ENCODE peak calls at places on chromosomes 13 and 19, in four cellular contexts. One of them, this sample, is unnamed.

GRCh38 chr19:27765912-27766725 is 1446.8 kb downstream of the UQCRFS1 start:
- DNase-seq in H1: no peak
- DNase-seq in SK-N-SH: no peak
- DNase-seq in HepG2: no peak
- DNase-seq in this sample: no peak

GRCh38 chr13:49810825-49811526 is 18.5 kb upstream of the KPNA3 start:
- DNase-seq in H1: no peak
- DNase-seq in SK-N-SH: no peak
- DNase-seq in HepG2: peak
- DNase-seq in this sample: no peak

GRCh38 chr13:109787135-109787954 is 962 bp upstream of the IRS2 start:
- DNase-seq in H1: no peak
- DNase-seq in SK-N-SH: peak
- DNase-seq in HepG2: no peak
- DNase-seq in this sample: no peak

GRCh38 chr19:14674764-14675163 is at the start of gene ADGRE3:
- DNase-seq in H1: no peak
- DNase-seq in SK-N-SH: no peak
- DNase-seq in HepG2: no peak
- DNase-seq in this sample: no peak

GRCh38 chr19:46824887-46825730 is 25.5 kb downstream of the AP2S1 start:
- DNase-seq in H1: no peak
- DNase-seq in SK-N-SH: no peak
- DNase-seq in HepG2: no peak
- DNase-seq in this sample: no peak

GRCh38 chr19:11197291-11198174 is at the start of gene KANK2:
- DNase-seq in H1: peak
- DNase-seq in SK-N-SH: peak
- DNase-seq in HepG2: peak
- DNase-seq in this sample: peak

GRCh38 chr19:55590621-55591020 is 8.7 kb downstream of the FIZ1 start:
- DNase-seq in H1: no peak
- DNase-seq in SK-N-SH: no peak
- DNase-seq in HepG2: no peak
- DNase-seq in this sample: no peak

GRCh38 chr13:57633950-57634828 is 2.6 kb downstream of the PCDH17 start:
- DNase-seq in H1: no peak
- DNase-seq in SK-N-SH: peak
- DNase-seq in HepG2: no peak
- DNase-seq in this sample: no peak

GRCh38 chr19:45615795-45616708 is 14.0 kb upstream of the GPR4 start:
- DNase-seq in H1: peak
- DNase-seq in SK-N-SH: peak
- DNase-seq in HepG2: peak
- DNase-seq in this sample: peak

GRCh38 chr13:106680796-106681482 is 113.0 kb upstream of the ARGLU1 start:
- DNase-seq in H1: peak
- DNase-seq in SK-N-SH: no peak
- DNase-seq in HepG2: no peak
- DNase-seq in this sample: no peak

GRCh38 chr19:55116232-55117062 is 990 bp downstream of the PPP1R12C start:
- DNase-seq in H1: no peak
- DNase-seq in SK-N-SH: peak
- DNase-seq in HepG2: peak
- DNase-seq in this sample: no peak

GRCh38 chr13:34156841-34157365 is 339.0 kb downstream of the RFC3 start:
- DNase-seq in H1: peak
- DNase-seq in SK-N-SH: no peak
- DNase-seq in HepG2: peak
- DNase-seq in this sample: peak

GRCh38 chr19:17749912-17750317 is 1.4 kb upstream of the FCHO1 start:
- DNase-seq in H1: no peak
- DNase-seq in SK-N-SH: no peak
- DNase-seq in HepG2: no peak
- DNase-seq in this sample: no peak

GRCh38 chr19:1017115-1017905 is 3.6 kb downstream of the TMEM259 start:
- DNase-seq in H1: no peak
- DNase-seq in SK-N-SH: no peak
- DNase-seq in HepG2: no peak
- DNase-seq in this sample: no peak

GRCh38 chr19:10152100-10152499 is 32.4 kb upstream of the EIF3G start:
- DNase-seq in H1: no peak
- DNase-seq in SK-N-SH: no peak
- DNase-seq in HepG2: no peak
- DNase-seq in this sample: no peak

GRCh38 chr13:20814224-20814910 is 40.6 kb upstream of the EEF1AKMT1 start:
- DNase-seq in H1: no peak
- DNase-seq in SK-N-SH: peak
- DNase-seq in HepG2: no peak
- DNase-seq in this sample: no peak

GRCh38 chr13:45242070-45242469 is 41.2 kb upstream of the KCTD4 start:
- DNase-seq in H1: no peak
- DNase-seq in SK-N-SH: peak
- DNase-seq in HepG2: no peak
- DNase-seq in this sample: no peak

GRCh38 chr19:38706792-38707511 is 37.3 kb downstream of the CAPN12 start:
- DNase-seq in H1: no peak
- DNase-seq in SK-N-SH: no peak
- DNase-seq in HepG2: no peak
- DNase-seq in this sample: no peak

DNA sequence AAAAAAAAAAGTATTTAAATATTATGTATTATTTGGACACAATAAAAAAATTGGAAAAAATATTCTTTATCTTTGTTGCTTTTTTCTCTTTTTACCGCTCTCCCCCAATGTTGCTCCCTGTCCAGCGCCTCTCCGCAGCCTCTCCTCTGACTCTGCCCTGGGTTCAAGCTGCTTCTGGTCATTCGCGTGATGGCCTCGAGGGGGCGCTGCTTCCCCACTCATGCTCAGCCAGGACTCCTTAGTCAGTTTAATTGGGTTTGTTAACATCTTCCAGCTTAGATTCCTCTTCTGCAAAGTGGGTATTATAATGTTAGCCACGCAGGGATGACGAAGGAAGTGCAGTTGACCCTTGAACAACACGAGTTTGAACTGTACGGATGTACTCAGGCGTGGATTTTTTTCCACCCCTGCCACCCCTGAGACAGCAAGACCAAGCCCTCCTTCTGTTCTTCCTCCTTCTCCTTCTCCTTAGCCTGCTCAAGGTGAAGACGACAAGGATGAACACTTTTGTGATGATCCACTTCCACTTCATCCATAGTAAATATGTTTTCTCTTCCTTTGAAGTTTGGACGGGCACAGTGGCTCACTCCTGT is 4.8 kb upstream of the NWD1 start:
- DNase-seq in H1: peak
- DNase-seq in SK-N-SH: peak
- DNase-seq in HepG2: peak
- DNase-seq in this sample: peak
- TF ChIP-seq TCF12 in H1: no peak
- TF ChIP-seq TCF12 in SK-N-SH: no peak
- TF ChIP-seq TCF12 in HepG2: no peak
- TF ChIP-seq TCF12 in this sample: no peak

GRCh38 chr13:97911311-97912138 is 42.0 kb upstream of the IPO5 start:
- DNase-seq in H1: no peak
- DNase-seq in SK-N-SH: peak
- DNase-seq in HepG2: peak
- DNase-seq in this sample: no peak
- TF ChIP-seq TCF12 in H1: no peak
- TF ChIP-seq TCF12 in SK-N-SH: no peak
- TF ChIP-seq TCF12 in HepG2: no peak
- TF ChIP-seq TCF12 in this sample: no peak

GRCh38 chr13:31050486-31051400 is 111.0 kb downstream of the HSPH1 start:
- DNase-seq in H1: no peak
- DNase-seq in SK-N-SH: peak
- DNase-seq in HepG2: no peak
- DNase-seq in this sample: no peak

GRCh38 chr13:31049083-31049482 is 112.6 kb downstream of the HSPH1 start:
- DNase-seq in H1: no peak
- DNase-seq in SK-N-SH: no peak
- DNase-seq in HepG2: no peak
- DNase-seq in this sample: no peak

GRCh38 chr13:31048521-31048920 is 113.2 kb downstream of the HSPH1 start:
- DNase-seq in H1: no peak
- DNase-seq in SK-N-SH: no peak
- DNase-seq in HepG2: no peak
- DNase-seq in this sample: no peak

GRCh38 chr13:31051999-31052398 is 109.7 kb downstream of the HSPH1 start:
- DNase-seq in H1: no peak
- DNase-seq in SK-N-SH: no peak
- DNase-seq in HepG2: no peak
- DNase-seq in this sample: no peak

GRCh38 chr13:31049833-31050232 is 111.9 kb downstream of the HSPH1 start:
- DNase-seq in H1: no peak
- DNase-seq in SK-N-SH: no peak
- DNase-seq in HepG2: no peak
- DNase-seq in this sample: no peak
- TF ChIP-seq TCF12 in H1: no peak
- TF ChIP-seq TCF12 in SK-N-SH: no peak
- TF ChIP-seq TCF12 in HepG2: no peak
- TF ChIP-seq TCF12 in this sample: no peak

DNA sequence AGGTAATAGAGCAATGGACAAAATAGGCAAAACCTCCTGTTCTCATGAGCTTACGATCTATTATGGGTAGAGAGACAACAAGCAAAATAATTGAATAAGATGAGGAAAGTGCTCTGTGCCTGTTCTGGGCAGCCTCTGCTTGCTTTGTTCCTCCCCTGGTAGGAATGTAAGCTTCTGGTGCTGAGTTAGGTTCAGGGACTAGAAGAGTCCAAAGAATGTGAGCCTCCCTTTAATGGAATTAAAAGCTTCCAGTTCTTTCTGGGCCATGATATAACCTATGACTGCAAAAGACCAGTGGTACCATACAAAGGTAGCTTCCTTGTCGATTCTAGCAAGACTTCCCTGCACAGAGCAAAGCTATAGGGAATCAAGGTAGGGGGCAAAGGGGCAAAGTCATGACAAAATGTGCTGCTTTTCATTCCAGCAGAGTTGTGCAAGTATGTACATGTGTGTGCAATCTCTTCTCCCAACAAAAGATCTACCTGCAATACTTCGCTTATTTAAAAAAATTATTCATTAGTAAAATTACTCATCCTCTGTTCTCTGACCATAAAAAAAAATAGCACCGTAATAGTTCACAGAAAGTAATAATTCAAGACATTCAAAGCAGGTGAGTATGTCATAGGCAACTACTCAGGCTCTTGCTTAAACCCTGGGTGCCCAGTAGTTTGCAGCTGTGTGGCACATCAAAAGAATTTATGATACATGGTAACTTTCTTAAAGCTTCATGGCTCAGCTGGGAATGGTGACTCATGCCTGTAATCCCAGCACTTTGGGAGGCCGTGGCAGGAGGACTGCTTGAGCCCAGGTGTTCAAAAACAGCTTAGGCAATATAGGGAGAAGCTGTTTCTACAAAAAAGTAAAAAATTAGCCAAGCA is 21.4 kb downstream of the ACOD1 start:
- DNase-seq in H1: no peak
- DNase-seq in SK-N-SH: no peak
- DNase-seq in HepG2: no peak
- DNase-seq in this sample: no peak
- TF ChIP-seq TCF12 in H1: no peak
- TF ChIP-seq TCF12 in SK-N-SH: no peak
- TF ChIP-seq TCF12 in HepG2: no peak
- TF ChIP-seq TCF12 in this sample: no peak

GRCh38 chr13:37889811-37890210 is 20.2 kb upstream of the TRPC4 start:
- DNase-seq in H1: no peak
- DNase-seq in SK-N-SH: no peak
- DNase-seq in HepG2: no peak
- DNase-seq in this sample: no peak
- TF ChIP-seq TCF12 in H1: no peak
- TF ChIP-seq TCF12 in SK-N-SH: no peak
- TF ChIP-seq TCF12 in HepG2: no peak
- TF ChIP-seq TCF12 in this sample: no peak

GRCh38 chr13:112842343-112842856 is 126.6 kb upstream of the MCF2L start:
- DNase-seq in H1: no peak
- DNase-seq in SK-N-SH: no peak
- DNase-seq in HepG2: no peak
- DNase-seq in this sample: no peak
- TF ChIP-seq TCF12 in H1: no peak
- TF ChIP-seq TCF12 in SK-N-SH: no peak
- TF ChIP-seq TCF12 in HepG2: no peak
- TF ChIP-seq TCF12 in this sample: no peak

DNA sequence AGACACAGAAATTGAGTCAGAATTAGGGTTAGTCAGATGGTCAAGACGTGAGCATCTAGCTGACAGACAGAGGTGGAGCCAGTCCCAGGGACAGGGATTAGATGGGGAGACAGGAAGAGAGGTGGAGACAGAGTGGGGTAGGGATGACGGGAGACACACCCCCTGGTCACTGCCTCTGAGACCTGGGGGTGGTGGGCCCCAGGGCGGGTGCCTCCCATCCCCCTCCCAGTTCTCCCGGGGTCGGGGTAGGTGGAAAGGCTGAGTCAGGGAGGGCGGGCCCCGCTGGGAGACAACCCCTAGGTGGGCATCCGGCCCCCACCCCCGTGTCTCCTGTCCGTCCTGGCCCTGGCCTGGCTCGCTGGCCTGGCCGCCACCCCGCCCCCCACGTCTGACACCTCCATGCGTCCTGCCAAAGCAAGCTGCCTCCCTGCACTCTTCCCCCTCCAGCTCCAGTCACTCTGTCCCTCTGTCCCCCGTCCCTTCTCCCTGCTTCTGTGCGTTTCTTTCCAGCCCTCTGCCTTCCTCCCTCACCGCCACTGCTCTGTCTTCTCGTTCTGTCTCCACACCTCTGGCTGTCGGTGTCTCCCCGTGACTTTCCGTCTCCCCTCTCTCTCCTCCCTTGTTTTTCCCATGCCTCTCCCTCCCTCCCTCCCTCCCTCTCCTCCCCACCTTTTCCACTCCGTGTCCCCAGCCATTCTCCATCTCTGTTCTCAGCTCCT is 15.1 kb downstream of the CCDC97 start:
- DNase-seq in H1: peak
- DNase-seq in SK-N-SH: peak
- DNase-seq in HepG2: peak
- DNase-seq in this sample: no peak
- TF ChIP-seq TCF12 in H1: no peak
- TF ChIP-seq TCF12 in SK-N-SH: peak
- TF ChIP-seq TCF12 in HepG2: no peak
- TF ChIP-seq TCF12 in this sample: no peak

This sample was measured in GM12878.